ENCODE peak calls at places on chromosome 20, in ten cellular contexts. One of them, this sample, is unnamed.

GRCh38 chr20:45588800-45589199 is 9.7 kb upstream of the WFDC8 start:
- DNase-seq in HCT116: no peak
- DNase-seq in MM.1S: no peak
- DNase-seq in K562: no peak
- DNase-seq in astrocyte: no peak
- DNase-seq in IMR-90: no peak
- DNase-seq in HepG2: no peak
- DNase-seq in hepatocyte: no peak
- DNase-seq in keratinocyte: no peak
- DNase-seq in GM12878: no peak
- DNase-seq in this sample: no peak

GRCh38 chr20:674936-675452 is 608 bp downstream of the SCRT2 start:
- DNase-seq in HCT116: no peak
- DNase-seq in MM.1S: no peak
- DNase-seq in K562: no peak
- DNase-seq in astrocyte: no peak
- DNase-seq in IMR-90: no peak
- DNase-seq in HepG2: no peak
- DNase-seq in hepatocyte: no peak
- DNase-seq in keratinocyte: no peak
- DNase-seq in GM12878: no peak
- DNase-seq in this sample: no peak

GRCh38 chr20:47353224-47353696 is 3.2 kb downstream of the ZMYND8 start:
- DNase-seq in HCT116: no peak
- DNase-seq in MM.1S: no peak
- DNase-seq in K562: no peak
- DNase-seq in astrocyte: no peak
- DNase-seq in IMR-90: no peak
- DNase-seq in HepG2: no peak
- DNase-seq in hepatocyte: no peak
- DNase-seq in keratinocyte: no peak
- DNase-seq in GM12878: no peak
- DNase-seq in this sample: no peak

GRCh38 chr20:41287327-41287726 is 30.2 kb downstream of the ZHX3 start:
- DNase-seq in HCT116: no peak
- DNase-seq in MM.1S: no peak
- DNase-seq in K562: no peak
- DNase-seq in astrocyte: peak
- DNase-seq in IMR-90: peak
- DNase-seq in HepG2: no peak
- DNase-seq in hepatocyte: no peak
- DNase-seq in keratinocyte: peak
- DNase-seq in GM12878: no peak
- DNase-seq in this sample: peak

GRCh38 chr20:32484221-32485125 is 100.7 kb downstream of the NOL4L start:
- DNase-seq in HCT116: no peak
- DNase-seq in MM.1S: no peak
- DNase-seq in K562: no peak
- DNase-seq in astrocyte: no peak
- DNase-seq in IMR-90: no peak
- DNase-seq in HepG2: no peak
- DNase-seq in hepatocyte: peak
- DNase-seq in keratinocyte: no peak
- DNase-seq in GM12878: no peak
- DNase-seq in this sample: no peak

GRCh38 chr20:46568570-46569129 is 18.2 kb upstream of the OCSTAMP start:
- DNase-seq in HCT116: no peak
- DNase-seq in MM.1S: no peak
- DNase-seq in K562: no peak
- DNase-seq in astrocyte: peak
- DNase-seq in IMR-90: peak
- DNase-seq in HepG2: peak
- DNase-seq in hepatocyte: peak
- DNase-seq in keratinocyte: no peak
- DNase-seq in GM12878: no peak
- DNase-seq in this sample: peak

GRCh38 chr20:23153696-23154341 is 67.7 kb upstream of the CD93 start:
- DNase-seq in HCT116: no peak
- DNase-seq in MM.1S: no peak
- DNase-seq in K562: no peak
- DNase-seq in astrocyte: no peak
- DNase-seq in IMR-90: no peak
- DNase-seq in HepG2: no peak
- DNase-seq in hepatocyte: no peak
- DNase-seq in keratinocyte: no peak
- DNase-seq in GM12878: no peak
- DNase-seq in this sample: no peak

GRCh38 chr20:21224217-21224616 is 78.9 kb upstream of the XRN2 start:
- DNase-seq in HCT116: no peak
- DNase-seq in MM.1S: no peak
- DNase-seq in K562: no peak
- DNase-seq in astrocyte: no peak
- DNase-seq in IMR-90: no peak
- DNase-seq in HepG2: no peak
- DNase-seq in hepatocyte: no peak
- DNase-seq in keratinocyte: no peak
- DNase-seq in GM12878: no peak
- DNase-seq in this sample: no peak

GRCh38 chr20:5109276-5109675 is 10.5 kb downstream of the PCNA start:
- DNase-seq in HCT116: no peak
- DNase-seq in MM.1S: no peak
- DNase-seq in K562: no peak
- DNase-seq in astrocyte: no peak
- DNase-seq in IMR-90: no peak
- DNase-seq in HepG2: no peak
- DNase-seq in hepatocyte: no peak
- DNase-seq in keratinocyte: no peak
- DNase-seq in GM12878: no peak
- DNase-seq in this sample: no peak

GRCh38 chr20:48704761-48705160 is 123.0 kb downstream of the PREX1 start:
- DNase-seq in HCT116: no peak
- DNase-seq in MM.1S: no peak
- DNase-seq in K562: no peak
- DNase-seq in astrocyte: no peak
- DNase-seq in IMR-90: no peak
- DNase-seq in HepG2: no peak
- DNase-seq in hepatocyte: no peak
- DNase-seq in keratinocyte: no peak
- DNase-seq in GM12878: no peak
- DNase-seq in this sample: no peak
- H2AFZ ChIP-seq in HCT116: no peak
- H2AFZ ChIP-seq in MM.1S: no peak
- H2AFZ ChIP-seq in K562: no peak
- H2AFZ ChIP-seq in astrocyte: no peak
- H2AFZ ChIP-seq in IMR-90: no peak
- H2AFZ ChIP-seq in HepG2: no peak
- H2AFZ ChIP-seq in hepatocyte: no peak
- H2AFZ ChIP-seq in keratinocyte: no peak
- H2AFZ ChIP-seq in GM12878: no peak
- H2AFZ ChIP-seq in this sample: no peak

GRCh38 chr20:51198876-51199523 is 176.1 kb upstream of the KCNG1 start:
- DNase-seq in HCT116: no peak
- DNase-seq in MM.1S: no peak
- DNase-seq in K562: no peak
- DNase-seq in astrocyte: no peak
- DNase-seq in IMR-90: no peak
- DNase-seq in HepG2: no peak
- DNase-seq in hepatocyte: no peak
- DNase-seq in keratinocyte: no peak
- DNase-seq in GM12878: no peak
- DNase-seq in this sample: no peak

GRCh38 chr20:51196991-51197651 is 174.2 kb upstream of the KCNG1 start:
- DNase-seq in HCT116: no peak
- DNase-seq in MM.1S: no peak
- DNase-seq in K562: no peak
- DNase-seq in astrocyte: peak
- DNase-seq in IMR-90: peak
- DNase-seq in HepG2: no peak
- DNase-seq in hepatocyte: no peak
- DNase-seq in keratinocyte: no peak
- DNase-seq in GM12878: no peak
- DNase-seq in this sample: no peak

GRCh38 chr20:51195990-51196389 is 173.1 kb upstream of the KCNG1 start:
- DNase-seq in HCT116: no peak
- DNase-seq in MM.1S: no peak
- DNase-seq in K562: no peak
- DNase-seq in astrocyte: no peak
- DNase-seq in IMR-90: no peak
- DNase-seq in HepG2: no peak
- DNase-seq in hepatocyte: no peak
- DNase-seq in keratinocyte: no peak
- DNase-seq in GM12878: no peak
- DNase-seq in this sample: no peak

GRCh38 chr20:51198238-51198637 is 175.3 kb upstream of the KCNG1 start:
- DNase-seq in HCT116: no peak
- DNase-seq in MM.1S: no peak
- DNase-seq in K562: no peak
- DNase-seq in astrocyte: no peak
- DNase-seq in IMR-90: no peak
- DNase-seq in HepG2: no peak
- DNase-seq in hepatocyte: no peak
- DNase-seq in keratinocyte: no peak
- DNase-seq in GM12878: no peak
- DNase-seq in this sample: no peak

DNA sequence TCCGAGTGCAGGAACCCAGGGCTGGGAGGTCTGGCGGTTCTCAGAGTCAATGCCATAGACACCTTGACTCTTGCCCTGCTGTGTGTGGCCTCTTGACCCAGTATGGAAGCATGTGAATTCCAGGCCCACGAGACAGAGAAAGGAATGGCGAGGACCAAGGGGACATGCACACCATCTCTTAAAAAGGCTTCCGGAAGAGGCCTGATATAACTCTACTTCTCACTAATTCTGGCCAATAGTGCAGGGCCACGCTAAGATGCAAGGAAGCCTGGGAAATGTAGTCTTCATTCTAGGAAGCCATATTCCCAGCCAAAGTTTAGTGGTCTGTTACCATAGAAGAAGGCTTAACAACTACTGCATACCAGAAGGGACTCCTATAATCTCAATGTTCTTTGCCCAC is 177.0 kb upstream of the KCNG1 start:
- DNase-seq in HCT116: no peak
- DNase-seq in MM.1S: no peak
- DNase-seq in K562: no peak
- DNase-seq in astrocyte: no peak
- DNase-seq in IMR-90: no peak
- DNase-seq in HepG2: no peak
- DNase-seq in hepatocyte: no peak
- DNase-seq in keratinocyte: no peak
- DNase-seq in GM12878: no peak
- DNase-seq in this sample: no peak
- H2AFZ ChIP-seq in HCT116: no peak
- H2AFZ ChIP-seq in MM.1S: no peak
- H2AFZ ChIP-seq in K562: peak
- H2AFZ ChIP-seq in astrocyte: no peak
- H2AFZ ChIP-seq in IMR-90: peak
- H2AFZ ChIP-seq in HepG2: no peak
- H2AFZ ChIP-seq in hepatocyte: no peak
- H2AFZ ChIP-seq in keratinocyte: no peak
- H2AFZ ChIP-seq in GM12878: no peak
- H2AFZ ChIP-seq in this sample: no peak

GRCh38 chr20:2840138-2840966 is at the start of the genes PCED1A and VPS16:
- DNase-seq in HCT116: peak
- DNase-seq in MM.1S: peak
- DNase-seq in K562: peak
- DNase-seq in astrocyte: peak
- DNase-seq in IMR-90: peak
- DNase-seq in HepG2: peak
- DNase-seq in hepatocyte: peak
- DNase-seq in keratinocyte: no peak
- DNase-seq in GM12878: peak
- DNase-seq in this sample: peak

GRCh38 chr20:2839732-2840137 is 720 bp downstream of the PCED1A start:
- DNase-seq in HCT116: no peak
- DNase-seq in MM.1S: no peak
- DNase-seq in K562: no peak
- DNase-seq in astrocyte: no peak
- DNase-seq in IMR-90: no peak
- DNase-seq in HepG2: no peak
- DNase-seq in hepatocyte: no peak
- DNase-seq in keratinocyte: no peak
- DNase-seq in GM12878: no peak
- DNase-seq in this sample: no peak

GRCh38 chr20:2838847-2839671 is 1.4 kb downstream of the PCED1A start:
- DNase-seq in HCT116: no peak
- DNase-seq in MM.1S: no peak
- DNase-seq in K562: no peak
- DNase-seq in astrocyte: no peak
- DNase-seq in IMR-90: no peak
- DNase-seq in HepG2: no peak
- DNase-seq in hepatocyte: no peak
- DNase-seq in keratinocyte: no peak
- DNase-seq in GM12878: no peak
- DNase-seq in this sample: no peak

GRCh38 chr20:2837561-2837960 is 2.9 kb downstream of the PCED1A start:
- DNase-seq in HCT116: no peak
- DNase-seq in MM.1S: no peak
- DNase-seq in K562: no peak
- DNase-seq in astrocyte: no peak
- DNase-seq in IMR-90: no peak
- DNase-seq in HepG2: no peak
- DNase-seq in hepatocyte: no peak
- DNase-seq in keratinocyte: no peak
- DNase-seq in GM12878: no peak
- DNase-seq in this sample: no peak

DNA sequence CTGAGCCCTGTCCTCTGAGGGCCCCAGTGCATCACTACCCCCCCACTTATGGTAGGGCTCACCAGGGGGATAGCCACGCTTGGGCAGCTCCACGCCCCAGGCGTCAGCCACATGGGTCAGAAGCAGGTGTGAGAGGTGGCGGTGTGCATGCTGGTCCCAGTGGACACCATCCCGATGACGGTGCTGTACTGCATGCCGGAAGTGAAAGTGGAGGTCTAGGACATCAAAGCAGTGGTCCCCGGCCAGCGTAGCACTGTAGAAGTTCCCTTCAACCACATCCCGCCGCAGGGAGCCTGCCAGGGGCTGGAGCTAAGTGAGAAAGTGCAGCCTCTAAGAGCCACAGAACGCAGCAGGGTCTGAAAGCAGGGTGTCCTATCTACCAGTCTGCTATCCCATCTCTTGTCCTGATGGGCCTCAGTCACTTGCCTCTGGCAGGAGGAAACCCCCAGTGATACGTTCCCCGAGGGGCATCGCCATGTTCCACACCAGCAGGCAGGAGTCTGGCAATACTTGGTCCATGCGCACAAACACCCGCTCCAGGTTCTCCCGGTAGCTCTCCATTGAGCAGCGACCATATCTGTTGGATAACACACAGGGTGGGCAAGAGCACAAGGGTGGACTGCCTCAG is 2.2 kb downstream of the PCED1A start:
- DNase-seq in HCT116: no peak
- DNase-seq in MM.1S: no peak
- DNase-seq in K562: no peak
- DNase-seq in astrocyte: no peak
- DNase-seq in IMR-90: no peak
- DNase-seq in HepG2: no peak
- DNase-seq in hepatocyte: no peak
- DNase-seq in keratinocyte: no peak
- DNase-seq in GM12878: peak
- DNase-seq in this sample: no peak
- H2AFZ ChIP-seq in HCT116: no peak
- H2AFZ ChIP-seq in MM.1S: no peak
- H2AFZ ChIP-seq in K562: no peak
- H2AFZ ChIP-seq in astrocyte: no peak
- H2AFZ ChIP-seq in IMR-90: no peak
- H2AFZ ChIP-seq in HepG2: no peak
- H2AFZ ChIP-seq in hepatocyte: no peak
- H2AFZ ChIP-seq in keratinocyte: no peak
- H2AFZ ChIP-seq in GM12878: no peak
- H2AFZ ChIP-seq in this sample: no peak

GRCh38 chr20:53569606-53570307 is 23.9 kb downstream of the ZNF217 start:
- DNase-seq in HCT116: no peak
- DNase-seq in MM.1S: no peak
- DNase-seq in K562: no peak
- DNase-seq in astrocyte: no peak
- DNase-seq in IMR-90: no peak
- DNase-seq in HepG2: no peak
- DNase-seq in hepatocyte: no peak
- DNase-seq in keratinocyte: no peak
- DNase-seq in GM12878: no peak
- DNase-seq in this sample: no peak
- H2AFZ ChIP-seq in HCT116: no peak
- H2AFZ ChIP-seq in MM.1S: no peak
- H2AFZ ChIP-seq in K562: no peak
- H2AFZ ChIP-seq in astrocyte: no peak
- H2AFZ ChIP-seq in IMR-90: no peak
- H2AFZ ChIP-seq in HepG2: no peak
- H2AFZ ChIP-seq in hepatocyte: no peak
- H2AFZ ChIP-seq in keratinocyte: no peak
- H2AFZ ChIP-seq in GM12878: no peak
- H2AFZ ChIP-seq in this sample: no peak

This sample was measured in mammary epithelial cell.